ENCODE peak calls at places on chromosome 1, in six cellular contexts. One of them, this sample, is unnamed.

GRCh38 chr1:224644553-224645154 is 28.5 kb downstream of the CNIH3 start:
- DNase-seq in neural progenitor cell: peak; percentile 52
- DNase-seq in cardiac muscle cell: peak; percentile 66
- DNase-seq in A549: peak; percentile 65
- DNase-seq in fibroblast of lung: peak; percentile 59
- DNase-seq in heart left ventricle: no peak
- DNase-seq in this sample: no peak

GRCh38 chr1:60573726-60574409 is 500.3 kb upstream of the C1orf87 start:
- DNase-seq in neural progenitor cell: no peak
- DNase-seq in cardiac muscle cell: no peak
- DNase-seq in A549: peak; percentile 25
- DNase-seq in fibroblast of lung: peak; percentile 69
- DNase-seq in heart left ventricle: no peak
- DNase-seq in this sample: peak; percentile 74

GRCh38 chr1:221217029-221217428 is 337.8 kb downstream of the HLX start:
- DNase-seq in neural progenitor cell: no peak
- DNase-seq in cardiac muscle cell: no peak
- DNase-seq in A549: no peak
- DNase-seq in fibroblast of lung: no peak
- DNase-seq in heart left ventricle: peak; percentile 79
- DNase-seq in this sample: no peak

GRCh38 chr1:115211071-115211745 is 121.9 kb upstream of the TSPAN2 start:
- DNase-seq in neural progenitor cell: no peak
- DNase-seq in cardiac muscle cell: no peak
- DNase-seq in A549: no peak
- DNase-seq in fibroblast of lung: no peak
- DNase-seq in heart left ventricle: peak; percentile 20
- DNase-seq in this sample: no peak

GRCh38 chr1:62180649-62181048 is 14.0 kb upstream of the L1TD1 start:
- DNase-seq in neural progenitor cell: no peak
- DNase-seq in cardiac muscle cell: no peak
- DNase-seq in A549: no peak
- DNase-seq in fibroblast of lung: no peak
- DNase-seq in heart left ventricle: peak; percentile 21
- DNase-seq in this sample: no peak

GRCh38 chr1:67741121-67741520 is 56.1 kb downstream of the GADD45A start:
- DNase-seq in neural progenitor cell: no peak
- DNase-seq in cardiac muscle cell: no peak
- DNase-seq in A549: peak; percentile 39
- DNase-seq in fibroblast of lung: no peak
- DNase-seq in heart left ventricle: no peak
- DNase-seq in this sample: no peak

GRCh38 chr1:17250601-17251000 is 1.7 kb downstream of the PADI3 start:
- DNase-seq in neural progenitor cell: no peak
- DNase-seq in cardiac muscle cell: no peak
- DNase-seq in A549: peak; percentile 82
- DNase-seq in fibroblast of lung: no peak
- DNase-seq in heart left ventricle: no peak
- DNase-seq in this sample: no peak

GRCh38 chr1:55131218-55131617 is 83.9 kb downstream of the USP24 start:
- DNase-seq in neural progenitor cell: no peak
- DNase-seq in cardiac muscle cell: no peak
- DNase-seq in A549: no peak
- DNase-seq in fibroblast of lung: peak; percentile 45
- DNase-seq in heart left ventricle: no peak
- DNase-seq in this sample: no peak

GRCh38 chr1:153683853-153684252 is 5.4 kb downstream of the NPR1 start:
- DNase-seq in neural progenitor cell: no peak
- DNase-seq in cardiac muscle cell: no peak
- DNase-seq in A549: peak; percentile 43
- DNase-seq in fibroblast of lung: no peak
- DNase-seq in heart left ventricle: no peak
- DNase-seq in this sample: no peak

DNA sequence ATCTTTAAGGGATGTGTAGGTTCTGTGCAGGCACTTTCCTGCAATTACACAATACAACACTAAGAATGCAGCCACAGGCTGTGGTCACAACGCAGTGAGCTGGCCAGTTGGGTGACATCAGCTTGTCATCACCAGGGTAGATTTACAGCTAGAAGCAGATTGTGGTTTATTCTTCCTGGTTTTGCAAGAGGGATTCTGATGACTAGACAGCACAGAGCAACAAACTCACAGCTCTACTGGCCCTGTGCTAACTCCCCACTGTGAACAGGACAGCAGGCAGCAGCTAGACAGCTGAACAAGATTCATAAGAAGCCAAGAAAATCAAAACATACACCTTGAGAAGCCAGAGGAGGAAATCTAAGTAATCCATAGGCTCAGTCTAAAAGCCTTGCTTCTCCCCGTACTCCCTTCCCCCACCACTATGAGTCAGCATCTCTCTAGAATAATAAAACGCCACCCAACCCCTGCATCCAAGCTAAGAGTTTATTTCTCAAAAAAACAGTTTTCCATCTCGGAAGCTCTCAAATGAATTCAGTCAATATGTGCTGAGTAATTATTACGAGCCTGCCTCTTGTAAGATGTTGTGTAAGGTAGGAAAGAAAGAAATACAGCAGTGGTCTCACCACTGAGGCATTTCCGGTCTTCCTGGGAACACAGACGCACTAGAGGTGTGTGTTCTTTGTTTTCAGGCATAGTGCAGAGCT is 162.8 kb downstream of the NTPCR start:
- DNase-seq in neural progenitor cell: peak; percentile 23
- DNase-seq in cardiac muscle cell: peak; percentile 36
- DNase-seq in A549: peak; percentile 100
- DNase-seq in fibroblast of lung: peak; percentile 99
- DNase-seq in heart left ventricle: peak; percentile 66
- DNase-seq in this sample: peak; percentile 91
- H3K4me3 ChIP-seq in neural progenitor cell: no peak overlapping the region
- H3K4me3 ChIP-seq in cardiac muscle cell: no peak overlapping the region
- H3K4me3 ChIP-seq in A549: no peak overlapping the region
- H3K4me3 ChIP-seq in fibroblast of lung: peak overlapping the region; percentile 34
- H3K4me3 ChIP-seq in heart left ventricle: no peak overlapping the region
- H3K4me3 ChIP-seq in this sample: peak overlapping the region; percentile 25

DNA sequence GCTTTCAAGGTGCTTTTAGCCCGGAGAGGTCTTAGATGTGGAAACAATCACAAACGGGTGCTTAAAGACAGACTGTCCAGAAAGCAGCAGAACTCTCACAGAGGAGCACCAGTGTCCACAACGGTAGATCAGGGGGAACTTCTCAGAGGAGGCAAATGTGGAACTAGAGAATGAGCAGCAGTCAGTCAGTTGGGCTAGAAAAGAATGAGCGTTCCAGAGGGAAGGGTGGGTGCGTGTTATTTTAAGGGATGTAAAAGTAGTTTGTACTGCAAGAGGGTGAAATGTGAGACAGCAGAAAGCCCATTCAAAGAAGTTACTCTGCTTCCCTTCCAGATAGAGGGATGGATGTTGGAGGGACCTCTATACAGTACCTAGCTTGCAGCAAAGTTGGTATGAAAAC is 30.9 kb downstream of the RGS5 start:
- DNase-seq in neural progenitor cell: no peak
- DNase-seq in cardiac muscle cell: no peak
- DNase-seq in A549: no peak
- DNase-seq in fibroblast of lung: peak; percentile 36
- DNase-seq in heart left ventricle: no peak
- DNase-seq in this sample: no peak
- TF ChIP-seq CTCF in neural progenitor cell: no peak
- TF ChIP-seq CTCF in cardiac muscle cell: no peak
- TF ChIP-seq CTCF in A549: no peak
- TF ChIP-seq CTCF in fibroblast of lung: no peak
- TF ChIP-seq CTCF in heart left ventricle: no peak
- TF ChIP-seq CTCF in this sample: no peak

GRCh38 chr1:79235221-79236002 is 228.9 kb upstream of the ADGRL4 start:
- DNase-seq in neural progenitor cell: peak; percentile 55
- DNase-seq in cardiac muscle cell: peak; percentile 21
- DNase-seq in A549: no peak
- DNase-seq in fibroblast of lung: no peak
- DNase-seq in heart left ventricle: no peak
- DNase-seq in this sample: no peak
- H3K4me3 ChIP-seq in neural progenitor cell: no peak overlapping the region
- H3K4me3 ChIP-seq in cardiac muscle cell: no peak overlapping the region
- H3K4me3 ChIP-seq in A549: no peak overlapping the region
- H3K4me3 ChIP-seq in fibroblast of lung: no peak overlapping the region
- H3K4me3 ChIP-seq in heart left ventricle: no peak overlapping the region
- H3K4me3 ChIP-seq in this sample: no peak overlapping the region

GRCh38 chr1:72101840-72102632 is 180.3 kb downstream of the NEGR1 start:
- DNase-seq in neural progenitor cell: no peak
- DNase-seq in cardiac muscle cell: no peak
- DNase-seq in A549: no peak
- DNase-seq in fibroblast of lung: no peak
- DNase-seq in heart left ventricle: no peak
- DNase-seq in this sample: no peak
- TF ChIP-seq CTCF in neural progenitor cell: no peak
- TF ChIP-seq CTCF in cardiac muscle cell: no peak
- TF ChIP-seq CTCF in A549: no peak
- TF ChIP-seq CTCF in fibroblast of lung: no peak
- TF ChIP-seq CTCF in heart left ventricle: no peak
- TF ChIP-seq CTCF in this sample: no peak

DNA sequence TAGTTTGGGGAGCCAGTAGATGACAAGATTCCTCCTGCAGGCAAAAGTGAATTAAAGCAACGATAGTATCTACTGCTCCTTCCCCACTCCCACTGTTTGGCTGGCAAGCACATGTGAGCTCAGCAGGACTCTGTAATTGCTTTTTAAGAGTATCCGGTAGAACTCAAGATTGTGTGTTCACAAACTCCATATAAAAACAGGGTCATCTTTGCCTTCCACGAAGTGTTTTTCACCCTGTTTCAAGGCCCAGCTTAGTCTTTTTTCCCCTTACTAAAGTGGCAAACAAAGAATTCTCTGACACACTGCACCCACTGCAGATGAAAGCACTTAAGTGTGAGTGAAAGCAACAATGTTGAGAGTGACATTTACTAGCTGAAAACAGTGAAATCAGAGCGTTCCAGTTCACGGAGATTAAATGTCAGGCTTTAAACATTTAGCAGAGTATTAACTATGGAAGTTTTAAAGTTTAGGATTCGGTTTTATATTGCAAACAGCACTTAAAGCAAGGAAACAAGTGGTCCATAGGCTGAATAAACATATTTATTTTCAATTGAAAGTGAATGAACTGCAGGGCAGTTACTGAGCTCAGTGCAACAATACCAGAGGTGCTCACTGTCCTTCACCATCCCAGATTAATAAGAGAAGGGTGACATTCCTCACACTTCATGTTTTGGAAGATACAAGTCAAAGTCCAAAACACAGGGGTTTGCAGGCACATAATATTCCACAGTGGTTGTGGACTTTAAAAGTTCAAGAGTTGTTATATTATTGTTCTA is 69.9 kb downstream of the ALG14 start:
- DNase-seq in neural progenitor cell: no peak
- DNase-seq in cardiac muscle cell: no peak
- DNase-seq in A549: no peak
- DNase-seq in fibroblast of lung: peak; percentile 45
- DNase-seq in heart left ventricle: peak; percentile 38
- DNase-seq in this sample: no peak
- H3K4me3 ChIP-seq in neural progenitor cell: no peak overlapping the region
- H3K4me3 ChIP-seq in cardiac muscle cell: no peak overlapping the region
- H3K4me3 ChIP-seq in A549: no peak overlapping the region
- H3K4me3 ChIP-seq in fibroblast of lung: no peak overlapping the region
- H3K4me3 ChIP-seq in heart left ventricle: no peak overlapping the region
- H3K4me3 ChIP-seq in this sample: no peak overlapping the region

GRCh38 chr1:50959913-50960844 is at the start of gene FAF1:
- DNase-seq in neural progenitor cell: peak; percentile 99
- DNase-seq in cardiac muscle cell: peak; percentile 97
- DNase-seq in A549: peak; percentile 97
- DNase-seq in fibroblast of lung: peak; percentile 96
- DNase-seq in heart left ventricle: peak; percentile 97
- DNase-seq in this sample: peak; percentile 92
- TF ChIP-seq CTCF in neural progenitor cell: peak; percentile 45
- TF ChIP-seq CTCF in cardiac muscle cell: no peak
- TF ChIP-seq CTCF in A549: no peak
- TF ChIP-seq CTCF in fibroblast of lung: no peak
- TF ChIP-seq CTCF in heart left ventricle: no peak
- TF ChIP-seq CTCF in this sample: no peak

GRCh38 chr1:198620951-198621824 is 17.7 kb upstream of the PTPRC start:
- DNase-seq in neural progenitor cell: no peak
- DNase-seq in cardiac muscle cell: no peak
- DNase-seq in A549: no peak
- DNase-seq in fibroblast of lung: no peak
- DNase-seq in heart left ventricle: no peak
- DNase-seq in this sample: no peak
- H3K4me3 ChIP-seq in neural progenitor cell: no peak overlapping the region
- H3K4me3 ChIP-seq in cardiac muscle cell: no peak overlapping the region
- H3K4me3 ChIP-seq in A549: no peak overlapping the region
- H3K4me3 ChIP-seq in fibroblast of lung: no peak overlapping the region
- H3K4me3 ChIP-seq in heart left ventricle: no peak overlapping the region
- H3K4me3 ChIP-seq in this sample: no peak overlapping the region

GRCh38 chr1:212613440-212614335 is 5.1 kb downstream of the ATF3 start:
- DNase-seq in neural progenitor cell: no peak
- DNase-seq in cardiac muscle cell: no peak
- DNase-seq in A549: no peak
- DNase-seq in fibroblast of lung: no peak
- DNase-seq in heart left ventricle: no peak
- DNase-seq in this sample: no peak
- TF ChIP-seq CTCF in neural progenitor cell: no peak
- TF ChIP-seq CTCF in cardiac muscle cell: no peak
- TF ChIP-seq CTCF in A549: no peak
- TF ChIP-seq CTCF in fibroblast of lung: no peak
- TF ChIP-seq CTCF in heart left ventricle: no peak
- TF ChIP-seq CTCF in this sample: peak; percentile 1